ENCODE peak calls at places on chromosomes 3 and 15, in ten cellular contexts. L is transverse colon, P is stomach, I is HepG2, U is body of pancreas, J is HCT116, G is A549, Q is tibial nerve, D is IMR-90, F is right lobe of liver. A is an unnamed sample.
A peak's percentile ranks its signal among the peaks of the same experiment; 100 is the strongest.

GRCh38 chr15:65333863-65334262 is 29.4 kb downstream of the RNU5B-1 start:
- DNase-seq in Q (no peak), L (no peak), G (no peak), U (no peak), D (no peak), P (no peak), I (no peak), J (no peak), F (no peak), A (no peak)

GRCh38 chr15:55741592-55742497 is 1.1 kb downstream of the PRTG start:
- DNase-seq in P (no peak), G (peak; percentile 48), J (no peak), F (no peak), D (no peak), U (no peak), Q (no peak), I (peak; percentile 10), L (no peak), A (no peak)

GRCh38 chr3:178672263-178672662 is 136.0 kb downstream of the KCNMB2 start:
- DNase-seq in Q (no peak), P (no peak), U (no peak), D (no peak), L (no peak), F (no peak), I (no peak), J (no peak), G (no peak), A (no peak)

GRCh38 chr3:124207077-124207476 is 215.2 kb upstream of the ROPN1 start:
- DNase-seq in U (no peak), D (no peak), J (no peak), Q (no peak), I (no peak), P (no peak), L (no peak), G (no peak), F (no peak), A (no peak)

GRCh38 chr3:124094496-124094895 is 102.6 kb upstream of the ROPN1 start:
- DNase-seq in G (no peak), J (no peak), Q (no peak), I (no peak), U (no peak), L (no peak), F (no peak), P (no peak), D (no peak), A (no peak)

GRCh38 chr3:123329636-123330340 is 119.1 kb downstream of the ADCY5 start:
- DNase-seq in J (no peak), G (no peak), Q (no peak), L (no peak), I (no peak), D (no peak), U (peak; percentile 68), P (no peak), F (peak; percentile 69), A (peak; percentile 63)

GRCh38 chr3:156554842-156555687 is at the start of gene SSR3:
- DNase-seq in F (peak; percentile 99), Q (peak; percentile 98), J (peak; percentile 98), G (peak; percentile 92), U (peak; percentile 100), L (peak; percentile 99), D (peak; percentile 100), P (peak; percentile 99), I (peak; percentile 96), A (peak; percentile 100)

GRCh38 chr15:72521682-72522081 is 47.6 kb downstream of the ARIH1 start:
- DNase-seq in G (no peak), J (no peak), P (no peak), Q (no peak), I (no peak), L (no peak), F (no peak), D (peak; percentile 43), U (no peak), A (no peak)

GRCh38 chr3:58518304-58518789 is 18.6 kb downstream of the ACOX2 start:
- DNase-seq in Q (no peak), I (peak; percentile 75), J (no peak), L (no peak), P (no peak), U (no peak), G (no peak), D (no peak), F (no peak), A (no peak)

GRCh38 chr15:71455107-71455506 is 339.8 kb downstream of the THSD4 start:
- DNase-seq in J (no peak), U (no peak), Q (no peak), G (no peak), P (no peak), D (peak; percentile 36), L (no peak), F (no peak), I (no peak), A (no peak)

GRCh38 chr15:48858401-48858800 is 19.5 kb upstream of the EID1 start:
- DNase-seq in F (no peak), U (no peak), I (no peak), P (no peak), L (no peak), D (peak; percentile 70), G (no peak), J (no peak), Q (no peak), A (no peak)

GRCh38 chr3:121531269-121531668 is 14.5 kb downstream of the POLQ start:
- DNase-seq in P (no peak), G (no peak), F (no peak), D (no peak), Q (no peak), L (no peak), J (no peak), I (no peak), U (no peak), A (no peak)

GRCh38 chr15:31465083-31465955 is 138.7 kb downstream of the KLF13 start:
- DNase-seq in I (no peak), D (no peak), F (no peak), G (no peak), P (peak; percentile 45), U (peak; percentile 51), J (no peak), L (peak; percentile 89), Q (no peak), A (no peak)

GRCh38 chr3:111751961-111752360 is 107.1 kb upstream of the PHLDB2 start:
- DNase-seq in D (peak; percentile 94), J (no peak), P (no peak), L (no peak), I (no peak), F (no peak), G (no peak), U (no peak), Q (no peak), A (no peak)

GRCh38 chr15:90478981-90479481 is 50.7 kb upstream of the CRTC3 start:
- DNase-seq in G (no peak), Q (no peak), J (peak; percentile 12), D (no peak), I (no peak), F (no peak), L (no peak), U (peak; percentile 55), P (peak; percentile 48), A (no peak)

GRCh38 chr3:105385868-105386508 is 19.3 kb downstream of the ALCAM start:
- DNase-seq in I (no peak), L (no peak), U (no peak), Q (no peak), G (no peak), P (no peak), D (no peak), F (no peak), J (no peak), A (no peak)

GRCh38 chr3:5133689-5134088 is 11.6 kb downstream of the ARL8B start:
- DNase-seq in D (no peak), L (no peak), F (no peak), U (no peak), I (no peak), Q (no peak), P (no peak), J (no peak), G (no peak), A (peak; percentile 35)
- TF ChIP-seq POLR2A in D (no peak), L (no peak), F (no peak), U (no peak), I (no peak), Q (no peak), P (no peak), J (no peak), G (no peak), A (no peak)

GRCh38 chr3:172087827-172088580 is 48.6 kb downstream of the FNDC3B start:
- DNase-seq in F (no peak), G (no peak), P (no peak), J (no peak), I (no peak), D (no peak), U (peak; percentile 58), L (no peak), Q (no peak), A (no peak)
- H3K4me1 ChIP-seq in F (peaks cover 23% of the 10 kb centered on the region), G (peaks cover 75% of the 10 kb centered on the region), P (peaks cover 62% of the 10 kb centered on the region), J (no peaks in the 10 kb centered on the region), I (peaks cover 100% of the 10 kb centered on the region), D (peaks cover 6% of the 10 kb centered on the region), U (peaks cover 42% of the 10 kb centered on the region), L (peaks cover 59% of the 10 kb centered on the region), Q (peaks cover 45% of the 10 kb centered on the region), A (peaks cover 10% of the 10 kb centered on the region)

DNA sequence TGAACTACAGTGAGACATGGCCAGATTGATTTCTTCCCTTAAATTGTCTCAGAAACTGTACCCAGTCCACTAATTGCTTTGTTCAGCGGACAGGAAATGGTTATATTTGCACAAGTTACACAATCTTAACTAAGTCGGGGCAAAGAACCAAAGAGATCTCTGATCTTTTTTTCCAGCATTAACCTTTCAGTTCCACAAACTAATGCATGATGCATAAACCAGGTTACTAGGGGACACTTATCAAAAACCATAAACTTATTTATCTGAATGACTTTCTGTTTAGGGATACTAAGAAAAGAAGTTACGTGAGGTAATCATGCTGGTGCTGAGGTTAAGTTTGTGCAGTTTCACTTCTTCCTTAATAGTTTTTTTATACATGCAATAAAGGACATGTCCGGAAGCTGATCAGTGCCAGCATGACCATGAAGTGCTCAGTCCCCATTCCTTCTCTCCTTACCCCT is 22.4 kb downstream of the FNDC3B start:
- DNase-seq in D (peak; percentile 28), Q (no peak), P (no peak), G (no peak), F (no peak), L (peak; percentile 43), I (peak; percentile 88), J (no peak), U (peak; percentile 57), A (no peak)
- TF ChIP-seq POLR2A in D (no peak), Q (no peak), P (no peak), G (no peak), F (peak; percentile 20), L (peak; percentile 15), I (no peak), J (no peak), U (no peak), A (no peak)

DNA sequence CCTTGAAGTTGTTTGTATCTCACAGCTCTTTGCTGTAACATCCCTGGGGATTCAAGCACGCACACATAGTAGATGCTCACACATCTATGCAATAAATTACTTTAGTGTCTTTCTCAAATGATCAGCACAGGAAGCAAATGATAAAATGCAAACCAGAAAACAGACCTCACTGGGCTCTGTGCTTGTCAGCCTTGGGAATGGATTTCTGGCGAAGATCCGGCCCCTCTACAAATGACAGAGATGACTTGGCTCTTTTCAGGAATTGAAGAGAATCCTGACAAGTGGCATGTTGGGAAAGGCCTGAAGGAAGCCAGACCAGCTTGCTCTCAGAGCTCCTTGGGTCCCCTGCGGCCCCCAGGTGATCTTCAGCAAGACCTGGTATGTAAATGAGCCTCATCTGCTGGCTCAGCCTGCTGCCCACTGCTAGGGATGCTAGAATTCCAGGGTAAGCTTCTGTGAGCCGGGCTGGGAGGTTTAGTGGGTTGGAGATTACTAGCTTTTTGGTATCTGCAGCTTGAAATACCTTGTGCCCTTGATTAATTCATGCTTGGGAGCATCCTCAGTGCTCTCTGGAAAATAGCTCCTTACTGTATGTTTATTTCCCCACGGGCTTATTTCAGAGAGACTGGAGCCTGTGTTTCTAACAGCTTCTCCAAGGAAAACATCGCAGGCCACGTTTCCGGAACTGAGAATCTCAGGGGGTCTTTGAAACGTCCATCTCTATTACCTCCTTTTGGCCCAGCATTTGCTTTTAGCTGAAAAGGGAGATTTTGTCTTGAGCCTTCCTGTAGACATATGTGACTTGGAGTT is 54.2 kb downstream of the LPP start:
- DNase-seq in I (no peak), G (no peak), P (no peak), J (no peak), F (no peak), U (no peak), L (no peak), Q (no peak), D (no peak), A (no peak)
- H3K4me1 ChIP-seq in I (peaks cover 52% of the 10 kb centered on the region), G (peaks cover 56% of the 10 kb centered on the region), P (peaks cover 57% of the 10 kb centered on the region), J (no peaks in the 10 kb centered on the region), F (peaks cover 22% of the 10 kb centered on the region), U (no peaks in the 10 kb centered on the region), L (peaks cover 50% of the 10 kb centered on the region), Q (peaks cover 36% of the 10 kb centered on the region), D (peaks cover 38% of the 10 kb centered on the region), A (peaks cover 56% of the 10 kb centered on the region)

A was measured in heart left ventricle.